ENCODE peak calls at places on chromosomes 5 and 9, in six cellular contexts. J is MG63; F is putamen; C is activated CD4-positive, alpha-beta T cell treated with anti-CD3 and anti-CD28 coated beads for 24 hours; B is heart right ventricle; Y is heart left ventricle. X is an unnamed sample.
A peak's percentile ranks its signal among the peaks of the same experiment; 100 is the strongest.

GRCh38 chr9:5835808-5836207 is 2.9 kb upstream of the ERMP1 start:
- DNase-seq in B (no peak), C (no peak), Y (no peak), F (no peak), J (no peak), X (no peak)

GRCh38 chr9:6827370-6827949 is 69.7 kb downstream of the KDM4C start:
- DNase-seq in B (no peak), C (peak; percentile 23), F (peak; percentile 18), Y (no peak), J (no peak), X (peak; percentile 32)

GRCh38 chr9:14895806-14896205 is 14.4 kb downstream of the FREM1 start:
- DNase-seq in B (no peak), C (no peak), Y (no peak), J (no peak), F (no peak), X (no peak)

GRCh38 chr9:127173063-127173462 is 50.6 kb upstream of the ANGPTL2 start:
- DNase-seq in Y (no peak), F (no peak), B (no peak), J (no peak), C (no peak), X (peak; percentile 5)

GRCh38 chr5:122144236-122144635 is 14.9 kb downstream of the ZNF474 start:
- DNase-seq in F (no peak), Y (no peak), C (no peak), J (no peak), B (no peak), X (no peak)

GRCh38 chr5:126503602-126504104 is 80.4 kb downstream of the GRAMD2B start:
- DNase-seq in J (no peak), B (no peak), F (peak; percentile 58), Y (peak; percentile 50), C (no peak), X (no peak)

GRCh38 chr5:120655828-120656435 is 191.8 kb downstream of the PRR16 start:
- DNase-seq in Y (no peak), F (no peak), B (no peak), C (no peak), J (no peak), X (peak; percentile 59)

GRCh38 chr5:133792683-133793082 is 175.7 kb downstream of the C5orf15 start:
- DNase-seq in Y (no peak), C (no peak), J (no peak), B (no peak), F (no peak), X (no peak)

GRCh38 chr5:178304016-178304415 is 71.4 kb upstream of the PHYKPL start:
- DNase-seq in B (no peak), C (no peak), J (no peak), F (no peak), Y (no peak), X (peak; percentile 6)

GRCh38 chr9:125409637-125410521 is 148.3 kb downstream of the GAPVD1 start:
- DNase-seq in B (no peak), Y (peak; percentile 70), F (no peak), C (peak; percentile 16), J (peak; percentile 53), X (peak; percentile 45)

GRCh38 chr5:163306421-163306820 is 131.0 kb upstream of the CCNG1 start:
- DNase-seq in J (no peak), B (no peak), F (no peak), C (no peak), Y (no peak), X (no peak)

GRCh38 chr9:35476596-35476995 is 13.3 kb upstream of the RUSC2 start:
- DNase-seq in C (no peak), Y (no peak), J (no peak), F (no peak), B (no peak), X (no peak)

GRCh38 chr5:38672059-38672791 is 115.8 kb upstream of the LIFR start:
- DNase-seq in F (no peak), B (no peak), J (no peak), C (no peak), Y (no peak), X (no peak)

GRCh38 chr5:96595300-96596090 is 66.7 kb upstream of the CAST start:
- DNase-seq in B (no peak), J (no peak), C (no peak), F (no peak), Y (no peak), X (peak; percentile 13)

GRCh38 chr9:106757539-106757938 is 105.4 kb upstream of the ZNF462 start:
- DNase-seq in B (no peak), J (no peak), F (no peak), C (no peak), Y (no peak), X (no peak)

GRCh38 chr5:164672190-164672589 is 1166.8 kb downstream of the MAT2B start:
- DNase-seq in B (no peak), Y (no peak), C (no peak), F (no peak), J (no peak), X (no peak)

GRCh38 chr5:17282283-17283120 is 65.1 kb downstream of the BASP1 start:
- DNase-seq in F (peak; percentile 48), Y (no peak), J (no peak), C (no peak), B (no peak), X (no peak)

GRCh38 chr9:108620767-108621166 is 235.0 kb downstream of the ACTL7B start:
- DNase-seq in Y (no peak), F (no peak), B (no peak), J (no peak), C (no peak), X (no peak)

GRCh38 chr5:57435701-57436134 is 46.9 kb downstream of the ACTBL2 start:
- DNase-seq in Y (no peak), C (no peak), J (peak; percentile 46), B (no peak), F (peak; percentile 23), X (no peak)

GRCh38 chr5:53019320-53019719 is 30.2 kb downstream of the ITGA2 start:
- DNase-seq in B (no peak), C (no peak), J (peak; percentile 53), Y (no peak), F (no peak), X (no peak)

GRCh38 chr9:13267743-13268142 is 11.7 kb downstream of the MPDZ start:
- DNase-seq in C (no peak), B (no peak), Y (no peak), J (peak; percentile 61), F (peak; percentile 67), X (no peak)

GRCh38 chr5:87541033-87541432 is 128.3 kb upstream of the CCNH start:
- DNase-seq in J (peak; percentile 86), F (peak; percentile 92), Y (peak; percentile 76), C (no peak), B (peak; percentile 9), X (peak; percentile 16)

GRCh38 chr9:92666912-92667532 is 2.9 kb downstream of the IPPK start:
- DNase-seq in B (no peak), Y (no peak), C (no peak), J (no peak), F (no peak), X (no peak)

GRCh38 chr5:96590796-96591195 is 71.4 kb upstream of the CAST start:
- DNase-seq in Y (no peak), C (no peak), F (no peak), J (no peak), B (no peak), X (no peak)

GRCh38 chr9:22030101-22030598 is 21.0 kb upstream of the CDKN2B start:
- DNase-seq in Y (no peak), C (no peak), F (no peak), B (no peak), J (no peak), X (no peak)

GRCh38 chr5:39661026-39661779 is 236.4 kb upstream of the DAB2 start:
- DNase-seq in Y (no peak), B (no peak), J (peak; percentile 5), C (no peak), F (no peak), X (no peak)

GRCh38 chr9:123412171-123412820 is 56.3 kb downstream of the CRB2 start:
- DNase-seq in C (no peak), Y (no peak), J (no peak), F (no peak), B (no peak), X (no peak)

GRCh38 chr5:1895771-1896420 is 13.2 kb upstream of the IRX4 start:
- DNase-seq in F (no peak), B (no peak), C (no peak), J (peak; percentile 0), Y (no peak), X (no peak)

X was measured in WTC11.